ENCODE peak calls at places on chromosomes 12 and 14, in eight cellular contexts. One of them, this sample, is unnamed.

GRCh38 chr14:96108061-96108795 is 69.1 kb downstream of the C14orf132 start:
- DNase-seq in Panc1: no peak
- DNase-seq in retinal pigment epithelial cell: no peak
- DNase-seq in right atrium auricular region: no peak
- DNase-seq in astrocyte of the spinal cord: no peak
- DNase-seq in HCT116: no peak
- DNase-seq in esophagus squamous epithelium: no peak
- DNase-seq in fibroblast of the aortic adventitia: no peak
- DNase-seq in this sample: no peak

GRCh38 chr14:61196792-61197191 is 84.3 kb downstream of the TMEM30B start:
- DNase-seq in Panc1: no peak
- DNase-seq in retinal pigment epithelial cell: no peak
- DNase-seq in right atrium auricular region: no peak
- DNase-seq in astrocyte of the spinal cord: no peak
- DNase-seq in HCT116: no peak
- DNase-seq in esophagus squamous epithelium: no peak
- DNase-seq in fibroblast of the aortic adventitia: no peak
- DNase-seq in this sample: peak

GRCh38 chr12:9752145-9752717 is 8.5 kb downstream of the CD69 start:
- DNase-seq in Panc1: no peak
- DNase-seq in retinal pigment epithelial cell: no peak
- DNase-seq in right atrium auricular region: no peak
- DNase-seq in astrocyte of the spinal cord: no peak
- DNase-seq in HCT116: no peak
- DNase-seq in esophagus squamous epithelium: no peak
- DNase-seq in fibroblast of the aortic adventitia: no peak
- DNase-seq in this sample: no peak

GRCh38 chr12:72330291-72330690 is 58.1 kb downstream of the TRHDE start:
- DNase-seq in Panc1: no peak
- DNase-seq in retinal pigment epithelial cell: peak
- DNase-seq in right atrium auricular region: no peak
- DNase-seq in astrocyte of the spinal cord: peak
- DNase-seq in HCT116: no peak
- DNase-seq in esophagus squamous epithelium: no peak
- DNase-seq in fibroblast of the aortic adventitia: no peak
- DNase-seq in this sample: no peak

GRCh38 chr14:32473476-32473875 is 144.4 kb downstream of the AKAP6 start:
- DNase-seq in Panc1: no peak
- DNase-seq in retinal pigment epithelial cell: peak
- DNase-seq in right atrium auricular region: peak
- DNase-seq in astrocyte of the spinal cord: peak
- DNase-seq in HCT116: no peak
- DNase-seq in esophagus squamous epithelium: no peak
- DNase-seq in fibroblast of the aortic adventitia: peak
- DNase-seq in this sample: peak

GRCh38 chr12:59066445-59066844 is 146.1 kb upstream of the LRIG3 start:
- DNase-seq in Panc1: no peak
- DNase-seq in retinal pigment epithelial cell: no peak
- DNase-seq in right atrium auricular region: no peak
- DNase-seq in astrocyte of the spinal cord: peak
- DNase-seq in HCT116: no peak
- DNase-seq in esophagus squamous epithelium: no peak
- DNase-seq in fibroblast of the aortic adventitia: no peak
- DNase-seq in this sample: no peak

GRCh38 chr12:47080725-47081502 is 1.2 kb upstream of the AMIGO2 start:
- DNase-seq in Panc1: no peak
- DNase-seq in retinal pigment epithelial cell: peak
- DNase-seq in right atrium auricular region: peak
- DNase-seq in astrocyte of the spinal cord: peak
- DNase-seq in HCT116: no peak
- DNase-seq in esophagus squamous epithelium: no peak
- DNase-seq in fibroblast of the aortic adventitia: peak
- DNase-seq in this sample: peak

GRCh38 chr14:89485264-89485663 is 68.2 kb upstream of the FOXN3 start:
- DNase-seq in Panc1: no peak
- DNase-seq in retinal pigment epithelial cell: no peak
- DNase-seq in right atrium auricular region: no peak
- DNase-seq in astrocyte of the spinal cord: no peak
- DNase-seq in HCT116: no peak
- DNase-seq in esophagus squamous epithelium: no peak
- DNase-seq in fibroblast of the aortic adventitia: no peak
- DNase-seq in this sample: no peak

GRCh38 chr14:72753044-72753710 is 140.7 kb downstream of the DPF3 start:
- DNase-seq in Panc1: no peak
- DNase-seq in retinal pigment epithelial cell: no peak
- DNase-seq in right atrium auricular region: no peak
- DNase-seq in astrocyte of the spinal cord: no peak
- DNase-seq in HCT116: no peak
- DNase-seq in esophagus squamous epithelium: no peak
- DNase-seq in fibroblast of the aortic adventitia: no peak
- DNase-seq in this sample: no peak

GRCh38 chr14:50823051-50823762 is 7.8 kb downstream of the NIN start:
- DNase-seq in Panc1: no peak
- DNase-seq in retinal pigment epithelial cell: no peak
- DNase-seq in right atrium auricular region: no peak
- DNase-seq in astrocyte of the spinal cord: no peak
- DNase-seq in HCT116: no peak
- DNase-seq in esophagus squamous epithelium: no peak
- DNase-seq in fibroblast of the aortic adventitia: peak
- DNase-seq in this sample: peak

GRCh38 chr14:54253195-54253947 is 143.4 kb upstream of the CDKN3 start:
- DNase-seq in Panc1: peak
- DNase-seq in retinal pigment epithelial cell: peak
- DNase-seq in right atrium auricular region: no peak
- DNase-seq in astrocyte of the spinal cord: peak
- DNase-seq in HCT116: peak
- DNase-seq in esophagus squamous epithelium: no peak
- DNase-seq in fibroblast of the aortic adventitia: peak
- DNase-seq in this sample: peak

GRCh38 chr14:106790189-106791036 is 1264.0 kb downstream of the TMEM121 start:
- DNase-seq in Panc1: no peak
- DNase-seq in retinal pigment epithelial cell: no peak
- DNase-seq in right atrium auricular region: no peak
- DNase-seq in astrocyte of the spinal cord: no peak
- DNase-seq in HCT116: no peak
- DNase-seq in esophagus squamous epithelium: no peak
- DNase-seq in fibroblast of the aortic adventitia: no peak
- DNase-seq in this sample: no peak

GRCh38 chr14:63524537-63525155 is 18.5 kb downstream of the PPP2R5E start:
- DNase-seq in Panc1: no peak
- DNase-seq in retinal pigment epithelial cell: no peak
- DNase-seq in right atrium auricular region: no peak
- DNase-seq in astrocyte of the spinal cord: no peak
- DNase-seq in HCT116: no peak
- DNase-seq in esophagus squamous epithelium: no peak
- DNase-seq in fibroblast of the aortic adventitia: no peak
- DNase-seq in this sample: no peak

GRCh38 chr14:25041484-25041883 is 8.5 kb downstream of the STXBP6 start:
- DNase-seq in Panc1: no peak
- DNase-seq in retinal pigment epithelial cell: no peak
- DNase-seq in right atrium auricular region: no peak
- DNase-seq in astrocyte of the spinal cord: no peak
- DNase-seq in HCT116: no peak
- DNase-seq in esophagus squamous epithelium: no peak
- DNase-seq in fibroblast of the aortic adventitia: no peak
- DNase-seq in this sample: no peak

GRCh38 chr12:62813031-62813829 is 121.7 kb downstream of the PPM1H start:
- DNase-seq in Panc1: peak
- DNase-seq in retinal pigment epithelial cell: no peak
- DNase-seq in right atrium auricular region: peak
- DNase-seq in astrocyte of the spinal cord: peak
- DNase-seq in HCT116: peak
- DNase-seq in esophagus squamous epithelium: no peak
- DNase-seq in fibroblast of the aortic adventitia: peak
- DNase-seq in this sample: peak

GRCh38 chr12:111430418-111431353 is 25.0 kb downstream of the SH2B3 start:
- DNase-seq in Panc1: no peak
- DNase-seq in retinal pigment epithelial cell: no peak
- DNase-seq in right atrium auricular region: no peak
- DNase-seq in astrocyte of the spinal cord: no peak
- DNase-seq in HCT116: no peak
- DNase-seq in esophagus squamous epithelium: no peak
- DNase-seq in fibroblast of the aortic adventitia: no peak
- DNase-seq in this sample: no peak

GRCh38 chr12:52528641-52529143 is 8.5 kb upstream of the KRT5 start:
- DNase-seq in Panc1: no peak
- DNase-seq in retinal pigment epithelial cell: no peak
- DNase-seq in right atrium auricular region: no peak
- DNase-seq in astrocyte of the spinal cord: no peak
- DNase-seq in HCT116: no peak
- DNase-seq in esophagus squamous epithelium: no peak
- DNase-seq in fibroblast of the aortic adventitia: no peak
- DNase-seq in this sample: no peak

GRCh38 chr12:52526511-52526951 is 6.3 kb upstream of the KRT5 start:
- DNase-seq in Panc1: no peak
- DNase-seq in retinal pigment epithelial cell: no peak
- DNase-seq in right atrium auricular region: no peak
- DNase-seq in astrocyte of the spinal cord: no peak
- DNase-seq in HCT116: no peak
- DNase-seq in esophagus squamous epithelium: no peak
- DNase-seq in fibroblast of the aortic adventitia: no peak
- DNase-seq in this sample: no peak

GRCh38 chr12:52529417-52529816 is 9.2 kb upstream of the KRT5 start:
- DNase-seq in Panc1: no peak
- DNase-seq in retinal pigment epithelial cell: no peak
- DNase-seq in right atrium auricular region: no peak
- DNase-seq in astrocyte of the spinal cord: no peak
- DNase-seq in HCT116: no peak
- DNase-seq in esophagus squamous epithelium: no peak
- DNase-seq in fibroblast of the aortic adventitia: no peak
- DNase-seq in this sample: no peak

GRCh38 chr12:52525661-52526499 is 5.7 kb upstream of the KRT5 start:
- DNase-seq in Panc1: no peak
- DNase-seq in retinal pigment epithelial cell: no peak
- DNase-seq in right atrium auricular region: peak
- DNase-seq in astrocyte of the spinal cord: no peak
- DNase-seq in HCT116: no peak
- DNase-seq in esophagus squamous epithelium: no peak
- DNase-seq in fibroblast of the aortic adventitia: no peak
- DNase-seq in this sample: no peak

DNA sequence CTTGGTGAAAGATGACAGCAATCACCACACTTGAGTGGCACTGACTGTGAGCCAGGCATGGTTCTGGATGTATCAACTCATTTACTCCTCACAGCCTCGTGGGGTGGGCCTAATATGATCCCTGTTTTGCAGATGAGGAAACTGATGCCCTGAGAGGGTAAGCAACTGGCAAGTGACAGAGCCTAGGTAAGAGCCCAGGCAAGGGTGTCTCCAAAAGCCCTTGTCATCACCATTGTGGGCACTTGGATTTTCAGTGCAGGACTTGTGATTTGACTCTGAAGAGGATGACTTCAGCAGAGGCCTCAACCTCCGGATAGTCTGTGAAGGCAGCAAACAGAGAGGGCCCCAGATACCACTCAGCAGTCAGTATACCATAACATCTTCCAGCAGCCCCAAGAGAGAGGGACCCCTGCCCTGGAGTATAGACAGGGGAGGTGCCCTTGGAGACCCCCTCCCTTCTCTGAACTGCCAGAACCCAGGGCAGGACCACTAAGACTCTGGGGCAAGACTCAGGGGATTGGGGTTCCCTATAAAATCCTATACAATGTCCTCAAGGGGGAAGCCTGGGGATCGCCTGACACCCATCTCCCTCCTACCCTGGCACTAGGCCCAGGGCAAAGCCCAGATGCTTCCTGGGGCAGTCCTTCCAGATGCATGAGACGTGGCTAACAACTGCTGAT is 7.1 kb upstream of the KRT5 start:
- DNase-seq in Panc1: no peak
- DNase-seq in retinal pigment epithelial cell: no peak
- DNase-seq in right atrium auricular region: no peak
- DNase-seq in astrocyte of the spinal cord: no peak
- DNase-seq in HCT116: no peak
- DNase-seq in esophagus squamous epithelium: no peak
- DNase-seq in fibroblast of the aortic adventitia: no peak
- DNase-seq in this sample: no peak
- H3K4me3 ChIP-seq in Panc1: no peak
- H3K4me3 ChIP-seq in retinal pigment epithelial cell: no peak
- H3K4me3 ChIP-seq in right atrium auricular region: no peak
- H3K4me3 ChIP-seq in astrocyte of the spinal cord: no peak
- H3K4me3 ChIP-seq in HCT116: no peak
- H3K4me3 ChIP-seq in esophagus squamous epithelium: no peak
- H3K4me3 ChIP-seq in fibroblast of the aortic adventitia: no peak
- H3K4me3 ChIP-seq in this sample: no peak

GRCh38 chr12:78155546-78155945 is 324.9 kb downstream of the NAV3 start:
- DNase-seq in Panc1: no peak
- DNase-seq in retinal pigment epithelial cell: no peak
- DNase-seq in right atrium auricular region: no peak
- DNase-seq in astrocyte of the spinal cord: peak
- DNase-seq in HCT116: no peak
- DNase-seq in esophagus squamous epithelium: no peak
- DNase-seq in fibroblast of the aortic adventitia: no peak
- DNase-seq in this sample: no peak

GRCh38 chr12:78156751-78157150 is 326.1 kb downstream of the NAV3 start:
- DNase-seq in Panc1: no peak
- DNase-seq in retinal pigment epithelial cell: no peak
- DNase-seq in right atrium auricular region: no peak
- DNase-seq in astrocyte of the spinal cord: peak
- DNase-seq in HCT116: no peak
- DNase-seq in esophagus squamous epithelium: no peak
- DNase-seq in fibroblast of the aortic adventitia: no peak
- DNase-seq in this sample: no peak

GRCh38 chr12:78157199-78157598 is 326.5 kb downstream of the NAV3 start:
- DNase-seq in Panc1: no peak
- DNase-seq in retinal pigment epithelial cell: no peak
- DNase-seq in right atrium auricular region: no peak
- DNase-seq in astrocyte of the spinal cord: no peak
- DNase-seq in HCT116: no peak
- DNase-seq in esophagus squamous epithelium: no peak
- DNase-seq in fibroblast of the aortic adventitia: peak
- DNase-seq in this sample: no peak
- TF ChIP-seq CTCF in Panc1: no peak
- TF ChIP-seq CTCF in retinal pigment epithelial cell: no peak
- TF ChIP-seq CTCF in right atrium auricular region: no peak
- TF ChIP-seq CTCF in astrocyte of the spinal cord: no peak
- TF ChIP-seq CTCF in HCT116: no peak
- TF ChIP-seq CTCF in esophagus squamous epithelium: no peak
- TF ChIP-seq CTCF in fibroblast of the aortic adventitia: no peak
- TF ChIP-seq CTCF in this sample: no peak

DNA sequence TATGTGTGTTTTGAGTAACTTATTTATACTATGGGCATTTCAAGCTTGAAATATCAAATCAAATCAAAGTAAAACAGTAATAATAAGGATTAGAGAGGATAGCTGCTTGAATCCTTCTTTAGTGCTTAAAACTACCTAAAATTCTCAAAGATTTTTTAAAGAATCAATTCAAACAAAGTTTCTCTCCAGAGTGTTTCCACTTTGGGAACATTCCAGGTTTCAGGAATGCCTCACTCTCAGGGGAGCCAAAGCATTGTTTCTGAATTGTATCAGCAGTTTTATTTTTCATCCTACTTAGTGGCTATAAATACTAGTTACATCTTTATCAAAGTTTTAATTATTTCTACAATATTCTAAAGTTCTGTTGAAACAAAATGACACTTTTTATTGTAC is 796 bp downstream of the RASSF9 start:
- DNase-seq in Panc1: no peak
- DNase-seq in retinal pigment epithelial cell: no peak
- DNase-seq in right atrium auricular region: no peak
- DNase-seq in astrocyte of the spinal cord: peak
- DNase-seq in HCT116: no peak
- DNase-seq in esophagus squamous epithelium: no peak
- DNase-seq in fibroblast of the aortic adventitia: peak
- DNase-seq in this sample: peak
- H3K4me3 ChIP-seq in Panc1: peak
- H3K4me3 ChIP-seq in retinal pigment epithelial cell: peak
- H3K4me3 ChIP-seq in right atrium auricular region: peak
- H3K4me3 ChIP-seq in astrocyte of the spinal cord: peak
- H3K4me3 ChIP-seq in HCT116: no peak
- H3K4me3 ChIP-seq in esophagus squamous epithelium: peak
- H3K4me3 ChIP-seq in fibroblast of the aortic adventitia: peak
- H3K4me3 ChIP-seq in this sample: peak

GRCh38 chr12:41946106-41946505 is 198.6 kb downstream of the GXYLT1 start:
- DNase-seq in Panc1: no peak
- DNase-seq in retinal pigment epithelial cell: no peak
- DNase-seq in right atrium auricular region: no peak
- DNase-seq in astrocyte of the spinal cord: no peak
- DNase-seq in HCT116: no peak
- DNase-seq in esophagus squamous epithelium: no peak
- DNase-seq in fibroblast of the aortic adventitia: no peak
- DNase-seq in this sample: no peak
- TF ChIP-seq CTCF in Panc1: no peak
- TF ChIP-seq CTCF in retinal pigment epithelial cell: no peak
- TF ChIP-seq CTCF in right atrium auricular region: no peak
- TF ChIP-seq CTCF in astrocyte of the spinal cord: no peak
- TF ChIP-seq CTCF in HCT116: no peak
- TF ChIP-seq CTCF in esophagus squamous epithelium: no peak
- TF ChIP-seq CTCF in fibroblast of the aortic adventitia: no peak
- TF ChIP-seq CTCF in this sample: no peak